ENCODE peak calls at places on chromosome 21, in four cellular contexts. One of them, this sample, is unnamed.

GRCh38 chr21:38937286-38937790 is 131.6 kb downstream of the ETS2 start:
- DNase-seq in NK-92 treated with Interleukin-12 subunit alpha and Interleukin-12 subunit beta, amount 100 ng/mL, for 24 hours: no peak
- DNase-seq in activated T-helper 1 cell treated with anti-CD3 and anti-CD28 coated beads, Interleukin-2, amount 50 U/mL, for 16 hours: no peak
- DNase-seq in bronchial epithelial cell: no peak
- DNase-seq in this sample: no peak

GRCh38 chr21:31923756-31924155 is 50.9 kb downstream of the HUNK start:
- DNase-seq in NK-92 treated with Interleukin-12 subunit alpha and Interleukin-12 subunit beta, amount 100 ng/mL, for 24 hours: no peak
- DNase-seq in activated T-helper 1 cell treated with anti-CD3 and anti-CD28 coated beads, Interleukin-2, amount 50 U/mL, for 16 hours: no peak
- DNase-seq in bronchial epithelial cell: no peak
- DNase-seq in this sample: no peak

GRCh38 chr21:22657786-22658185 is 1659.6 kb downstream of the NCAM2 start:
- DNase-seq in NK-92 treated with Interleukin-12 subunit alpha and Interleukin-12 subunit beta, amount 100 ng/mL, for 24 hours: no peak
- DNase-seq in activated T-helper 1 cell treated with anti-CD3 and anti-CD28 coated beads, Interleukin-2, amount 50 U/mL, for 16 hours: no peak
- DNase-seq in bronchial epithelial cell: no peak
- DNase-seq in this sample: no peak

GRCh38 chr21:24045775-24046215 is 1561.5 kb downstream of the MRPL39 start:
- DNase-seq in NK-92 treated with Interleukin-12 subunit alpha and Interleukin-12 subunit beta, amount 100 ng/mL, for 24 hours: no peak
- DNase-seq in activated T-helper 1 cell treated with anti-CD3 and anti-CD28 coated beads, Interleukin-2, amount 50 U/mL, for 16 hours: no peak
- DNase-seq in bronchial epithelial cell: no peak
- DNase-seq in this sample: no peak

GRCh38 chr21:44592446-44593365 is at the start of gene KRTAP10-6:
- DNase-seq in NK-92 treated with Interleukin-12 subunit alpha and Interleukin-12 subunit beta, amount 100 ng/mL, for 24 hours: no peak
- DNase-seq in activated T-helper 1 cell treated with anti-CD3 and anti-CD28 coated beads, Interleukin-2, amount 50 U/mL, for 16 hours: no peak
- DNase-seq in bronchial epithelial cell: no peak
- DNase-seq in this sample: no peak

GRCh38 chr21:31974454-31974985 is 101.7 kb downstream of the HUNK start:
- DNase-seq in NK-92 treated with Interleukin-12 subunit alpha and Interleukin-12 subunit beta, amount 100 ng/mL, for 24 hours: no peak
- DNase-seq in activated T-helper 1 cell treated with anti-CD3 and anti-CD28 coated beads, Interleukin-2, amount 50 U/mL, for 16 hours: no peak
- DNase-seq in bronchial epithelial cell: no peak
- DNase-seq in this sample: no peak

GRCh38 chr21:36297938-36298572 is 21.9 kb upstream of the MORC3 start:
- DNase-seq in NK-92 treated with Interleukin-12 subunit alpha and Interleukin-12 subunit beta, amount 100 ng/mL, for 24 hours: peak
- DNase-seq in activated T-helper 1 cell treated with anti-CD3 and anti-CD28 coated beads, Interleukin-2, amount 50 U/mL, for 16 hours: peak
- DNase-seq in bronchial epithelial cell: peak
- DNase-seq in this sample: peak

GRCh38 chr21:20443558-20444155 is 554.6 kb upstream of the NCAM2 start:
- DNase-seq in NK-92 treated with Interleukin-12 subunit alpha and Interleukin-12 subunit beta, amount 100 ng/mL, for 24 hours: no peak
- DNase-seq in activated T-helper 1 cell treated with anti-CD3 and anti-CD28 coated beads, Interleukin-2, amount 50 U/mL, for 16 hours: no peak
- DNase-seq in bronchial epithelial cell: no peak
- DNase-seq in this sample: no peak

GRCh38 chr21:33856893-33857527 is 58.6 kb downstream of the ATP5PO start:
- DNase-seq in NK-92 treated with Interleukin-12 subunit alpha and Interleukin-12 subunit beta, amount 100 ng/mL, for 24 hours: no peak
- DNase-seq in activated T-helper 1 cell treated with anti-CD3 and anti-CD28 coated beads, Interleukin-2, amount 50 U/mL, for 16 hours: no peak
- DNase-seq in bronchial epithelial cell: no peak
- DNase-seq in this sample: no peak

GRCh38 chr21:35291963-35292627 is 243.0 kb upstream of the RUNX1 start:
- DNase-seq in NK-92 treated with Interleukin-12 subunit alpha and Interleukin-12 subunit beta, amount 100 ng/mL, for 24 hours: no peak
- DNase-seq in activated T-helper 1 cell treated with anti-CD3 and anti-CD28 coated beads, Interleukin-2, amount 50 U/mL, for 16 hours: no peak
- DNase-seq in bronchial epithelial cell: no peak
- DNase-seq in this sample: no peak

GRCh38 chr21:28550057-28550825 is 442.4 kb downstream of the LTN1 start:
- DNase-seq in NK-92 treated with Interleukin-12 subunit alpha and Interleukin-12 subunit beta, amount 100 ng/mL, for 24 hours: no peak
- DNase-seq in activated T-helper 1 cell treated with anti-CD3 and anti-CD28 coated beads, Interleukin-2, amount 50 U/mL, for 16 hours: no peak
- DNase-seq in bronchial epithelial cell: no peak
- DNase-seq in this sample: no peak

GRCh38 chr21:41216486-41216885 is 48.5 kb downstream of the BACE2 start:
- DNase-seq in NK-92 treated with Interleukin-12 subunit alpha and Interleukin-12 subunit beta, amount 100 ng/mL, for 24 hours: no peak
- DNase-seq in activated T-helper 1 cell treated with anti-CD3 and anti-CD28 coated beads, Interleukin-2, amount 50 U/mL, for 16 hours: no peak
- DNase-seq in bronchial epithelial cell: peak
- DNase-seq in this sample: no peak

GRCh38 chr21:35303085-35303484 is 254.0 kb upstream of the RUNX1 start:
- DNase-seq in NK-92 treated with Interleukin-12 subunit alpha and Interleukin-12 subunit beta, amount 100 ng/mL, for 24 hours: no peak
- DNase-seq in activated T-helper 1 cell treated with anti-CD3 and anti-CD28 coated beads, Interleukin-2, amount 50 U/mL, for 16 hours: no peak
- DNase-seq in bronchial epithelial cell: peak
- DNase-seq in this sample: no peak

GRCh38 chr21:38377165-38378093 is 120.6 kb downstream of the KCNJ15 start:
- DNase-seq in NK-92 treated with Interleukin-12 subunit alpha and Interleukin-12 subunit beta, amount 100 ng/mL, for 24 hours: no peak
- DNase-seq in activated T-helper 1 cell treated with anti-CD3 and anti-CD28 coated beads, Interleukin-2, amount 50 U/mL, for 16 hours: no peak
- DNase-seq in bronchial epithelial cell: peak
- DNase-seq in this sample: no peak

GRCh38 chr21:26115346-26115745 is 55.2 kb downstream of the APP start:
- DNase-seq in NK-92 treated with Interleukin-12 subunit alpha and Interleukin-12 subunit beta, amount 100 ng/mL, for 24 hours: no peak
- DNase-seq in activated T-helper 1 cell treated with anti-CD3 and anti-CD28 coated beads, Interleukin-2, amount 50 U/mL, for 16 hours: no peak
- DNase-seq in bronchial epithelial cell: no peak
- DNase-seq in this sample: no peak

GRCh38 chr21:40178726-40179125 is 311.5 kb downstream of the PCP4 start:
- DNase-seq in NK-92 treated with Interleukin-12 subunit alpha and Interleukin-12 subunit beta, amount 100 ng/mL, for 24 hours: no peak
- DNase-seq in activated T-helper 1 cell treated with anti-CD3 and anti-CD28 coated beads, Interleukin-2, amount 50 U/mL, for 16 hours: no peak
- DNase-seq in bronchial epithelial cell: no peak
- DNase-seq in this sample: no peak

GRCh38 chr21:42405064-42406059 is 1.7 kb downstream of the UBASH3A start:
- DNase-seq in NK-92 treated with Interleukin-12 subunit alpha and Interleukin-12 subunit beta, amount 100 ng/mL, for 24 hours: no peak
- DNase-seq in activated T-helper 1 cell treated with anti-CD3 and anti-CD28 coated beads, Interleukin-2, amount 50 U/mL, for 16 hours: no peak
- DNase-seq in bronchial epithelial cell: no peak
- DNase-seq in this sample: no peak

GRCh38 chr21:36385909-36386642 is 884 bp downstream of the CHAF1B start:
- DNase-seq in NK-92 treated with Interleukin-12 subunit alpha and Interleukin-12 subunit beta, amount 100 ng/mL, for 24 hours: no peak
- DNase-seq in activated T-helper 1 cell treated with anti-CD3 and anti-CD28 coated beads, Interleukin-2, amount 50 U/mL, for 16 hours: no peak
- DNase-seq in bronchial epithelial cell: no peak
- DNase-seq in this sample: no peak

GRCh38 chr21:46431884-46432488 is 26.7 kb upstream of the DIP2A start:
- DNase-seq in NK-92 treated with Interleukin-12 subunit alpha and Interleukin-12 subunit beta, amount 100 ng/mL, for 24 hours: no peak
- DNase-seq in activated T-helper 1 cell treated with anti-CD3 and anti-CD28 coated beads, Interleukin-2, amount 50 U/mL, for 16 hours: no peak
- DNase-seq in bronchial epithelial cell: no peak
- DNase-seq in this sample: no peak

GRCh38 chr21:28548291-28548690 is 444.4 kb downstream of the LTN1 start:
- DNase-seq in NK-92 treated with Interleukin-12 subunit alpha and Interleukin-12 subunit beta, amount 100 ng/mL, for 24 hours: no peak
- DNase-seq in activated T-helper 1 cell treated with anti-CD3 and anti-CD28 coated beads, Interleukin-2, amount 50 U/mL, for 16 hours: no peak
- DNase-seq in bronchial epithelial cell: no peak
- DNase-seq in this sample: no peak

GRCh38 chr21:46627726-46628125 is 7.7 kb upstream of the PRMT2 start:
- DNase-seq in NK-92 treated with Interleukin-12 subunit alpha and Interleukin-12 subunit beta, amount 100 ng/mL, for 24 hours: no peak
- DNase-seq in activated T-helper 1 cell treated with anti-CD3 and anti-CD28 coated beads, Interleukin-2, amount 50 U/mL, for 16 hours: no peak
- DNase-seq in bronchial epithelial cell: peak
- DNase-seq in this sample: no peak

GRCh38 chr21:25862596-25862995 is 127.8 kb downstream of the GABPA start:
- DNase-seq in NK-92 treated with Interleukin-12 subunit alpha and Interleukin-12 subunit beta, amount 100 ng/mL, for 24 hours: no peak
- DNase-seq in activated T-helper 1 cell treated with anti-CD3 and anti-CD28 coated beads, Interleukin-2, amount 50 U/mL, for 16 hours: no peak
- DNase-seq in bronchial epithelial cell: peak
- DNase-seq in this sample: no peak

GRCh38 chr21:32549861-32550260 is 35.5 kb downstream of the TCP10L start:
- DNase-seq in NK-92 treated with Interleukin-12 subunit alpha and Interleukin-12 subunit beta, amount 100 ng/mL, for 24 hours: no peak
- DNase-seq in activated T-helper 1 cell treated with anti-CD3 and anti-CD28 coated beads, Interleukin-2, amount 50 U/mL, for 16 hours: no peak
- DNase-seq in bronchial epithelial cell: no peak
- DNase-seq in this sample: no peak

GRCh38 chr21:46081022-46081861 is 16.7 kb upstream of the COL6A2 start:
- DNase-seq in NK-92 treated with Interleukin-12 subunit alpha and Interleukin-12 subunit beta, amount 100 ng/mL, for 24 hours: no peak
- DNase-seq in activated T-helper 1 cell treated with anti-CD3 and anti-CD28 coated beads, Interleukin-2, amount 50 U/mL, for 16 hours: no peak
- DNase-seq in bronchial epithelial cell: no peak
- DNase-seq in this sample: no peak

GRCh38 chr21:35226960-35227741 is 178.0 kb upstream of the RUNX1 start:
- DNase-seq in NK-92 treated with Interleukin-12 subunit alpha and Interleukin-12 subunit beta, amount 100 ng/mL, for 24 hours: peak
- DNase-seq in activated T-helper 1 cell treated with anti-CD3 and anti-CD28 coated beads, Interleukin-2, amount 50 U/mL, for 16 hours: no peak
- DNase-seq in bronchial epithelial cell: no peak
- DNase-seq in this sample: no peak

GRCh38 chr21:31548688-31549087 is 110.8 kb upstream of the SOD1 start:
- DNase-seq in NK-92 treated with Interleukin-12 subunit alpha and Interleukin-12 subunit beta, amount 100 ng/mL, for 24 hours: no peak
- DNase-seq in activated T-helper 1 cell treated with anti-CD3 and anti-CD28 coated beads, Interleukin-2, amount 50 U/mL, for 16 hours: no peak
- DNase-seq in bronchial epithelial cell: no peak
- DNase-seq in this sample: no peak